ENCODE peak calls at places on chromosomes 5 and 9, in seven cellular contexts. V, F, N, E, A, K and U are unnamed samples. For H3K4me1 and H3K27me3, the result is how much of the 10 kb centered on the place peaks cover.

GRCh38 chr9:14747116-14747515 is 24.6 kb upstream of the CER1 start:
- DNase-seq in E (no peak), V (no peak), F (no peak), A (no peak), N (no peak), K (no peak), U (no peak)

GRCh38 chr5:10565785-10566506 is 2.1 kb downstream of the ANKRD33B start:
- DNase-seq in K (peak), V (no peak), A (no peak), F (no peak), N (no peak), E (no peak), U (no peak)

GRCh38 chr5:179836225-179837019 is 15.7 kb downstream of the SQSTM1 start:
- DNase-seq in A (peak), E (no peak), F (peak), K (peak), N (no peak), V (no peak), U (no peak)

GRCh38 chr9:108184941-108185340 is 670.8 kb downstream of the ACTL7B start:
- DNase-seq in K (no peak), N (no peak), E (no peak), F (no peak), V (no peak), A (peak), U (no peak)

GRCh38 chr5:176533894-176534611 is 3.1 kb downstream of the RNF44 start:
- DNase-seq in N (peak), A (peak), K (peak), E (no peak), V (peak), F (peak), U (no peak)

GRCh38 chr9:92378825-92379535 is 25.4 kb downstream of the OGN start:
- DNase-seq in N (no peak), A (peak), F (no peak), E (no peak), V (no peak), K (no peak), U (no peak)

GRCh38 chr5:101782352-101783087 is 513.6 kb downstream of the SLCO4C1 start:
- DNase-seq in A (no peak), K (no peak), F (no peak), E (no peak), N (no peak), V (no peak), U (no peak)

GRCh38 chr5:15634771-15635347 is 134.9 kb downstream of the FBXL7 start:
- DNase-seq in K (no peak), V (no peak), N (no peak), E (no peak), A (peak), F (no peak), U (no peak)

GRCh38 chr5:72326298-72326649 is 6.1 kb downstream of the PTCD2 start:
- DNase-seq in F (no peak), A (no peak), K (no peak), N (no peak), E (no peak), V (no peak), U (no peak)

GRCh38 chr9:77751341-77752091 is 103.4 kb upstream of the GNA14 start:
- DNase-seq in F (no peak), N (no peak), E (no peak), A (peak), V (peak), K (no peak), U (peak)

GRCh38 chr5:56569051-56569450 is 246.3 kb upstream of the MAP3K1 start:
- DNase-seq in K (no peak), A (no peak), V (no peak), F (no peak), E (no peak), N (no peak), U (peak)

GRCh38 chr9:129514891-129515290 is 106.0 kb downstream of the C9orf50 start:
- DNase-seq in N (no peak), K (no peak), V (no peak), A (no peak), F (no peak), E (no peak), U (no peak)

GRCh38 chr9:27482709-27483108 is 41.4 kb upstream of the IFNK start:
- DNase-seq in N (no peak), E (no peak), V (no peak), A (no peak), F (no peak), K (no peak), U (no peak)

GRCh38 chr9:16726718-16727451 is 143.6 kb downstream of the BNC2 start:
- DNase-seq in F (peak), V (no peak), E (peak), K (peak), A (peak), N (peak), U (peak)

GRCh38 chr5:141484499-141485304 is at the start of gene PCDHGC4:
- DNase-seq in K (peak), F (no peak), N (no peak), E (peak), A (peak), V (no peak), U (no peak)

GRCh38 chr5:98928802-98929122 is at the start of gene CHD1:
- DNase-seq in F (peak), V (peak), E (peak), N (peak), K (peak), A (peak), U (peak)

GRCh38 chr9:88753691-88754367 is 218.9 kb downstream of the NXNL2 start:
- DNase-seq in E (no peak), V (no peak), K (peak), F (no peak), A (no peak), N (no peak), U (no peak)

GRCh38 chr9:80755586-80755985 is 933.8 kb downstream of the TLE1 start:
- DNase-seq in V (no peak), E (no peak), N (no peak), F (no peak), A (no peak), K (no peak), U (no peak)

GRCh38 chr9:130301483-130302286 is 36.1 kb downstream of the HMCN2 start:
- DNase-seq in F (no peak), K (peak), V (no peak), N (peak), E (peak), A (peak), U (no peak)

GRCh38 chr5:98997000-98997399 is 68.2 kb upstream of the CHD1 start:
- DNase-seq in V (peak), A (peak), F (no peak), K (no peak), E (no peak), N (no peak), U (no peak)

GRCh38 chr5:72659726-72660125 is 152.5 kb upstream of the ZNF366 start:
- DNase-seq in A (no peak), K (no peak), F (no peak), V (no peak), N (no peak), E (no peak), U (no peak)

GRCh38 chr9:78857371-78858225 is 560.7 kb downstream of the PSAT1 start:
- DNase-seq in N (no peak), A (peak), V (no peak), F (no peak), E (no peak), K (no peak), U (no peak)

GRCh38 chr9:13281356-13282016 is 2.0 kb upstream of the MPDZ start:
- DNase-seq in E (no peak), F (no peak), V (no peak), N (no peak), A (peak), K (no peak), U (no peak)

GRCh38 chr5:71653119-71653518 is 66.0 kb upstream of the CARTPT start:
- DNase-seq in N (no peak), F (no peak), K (no peak), A (peak), E (no peak), V (no peak), U (no peak)

GRCh38 chr5:95835682-95836405 is 13.3 kb upstream of the GLRX start:
- DNase-seq in E (peak), F (no peak), N (no peak), K (peak), A (no peak), V (no peak), U (no peak)

GRCh38 chr9:22529426-22530199 is 83.0 kb downstream of the DMRTA1 start:
- DNase-seq in A (peak), N (no peak), V (no peak), F (no peak), E (no peak), K (no peak), U (no peak)

GRCh38 chr9:133994359-133995011 is 2.4 kb upstream of the VAV2 start:
- DNase-seq in A (peak), V (peak), E (peak), F (peak), N (peak), K (peak), U (peak)

GRCh38 chr5:92627186-92627585 is 953.8 kb downstream of the NR2F1-AS1 start:
- DNase-seq in A (no peak), V (no peak), N (no peak), F (no peak), E (no peak), K (no peak), U (no peak)

GRCh38 chr5:61824396-61824795 is 481.6 kb upstream of the KIF2A start:
- DNase-seq in A (no peak), E (no peak), V (no peak), F (no peak), N (no peak), K (no peak), U (no peak)

GRCh38 chr5:12022444-12022843 is 118.2 kb upstream of the CTNND2 start:
- DNase-seq in F (no peak), A (no peak), V (no peak), K (no peak), N (no peak), E (no peak), U (no peak)

GRCh38 chr5:175672976-175673648 is 15.2 kb downstream of the HRH2 start:
- DNase-seq in K (peak), F (no peak), A (no peak), N (no peak), E (no peak), V (no peak), U (no peak)

GRCh38 chr5:39891376-39891775 is 466.6 kb upstream of the DAB2 start:
- DNase-seq in E (no peak), A (peak), F (no peak), V (no peak), N (no peak), K (no peak), U (no peak)

GRCh38 chr5:103867857-103868598 is 305.4 kb upstream of the NUDT12 start:
- DNase-seq in V (no peak), N (no peak), F (no peak), E (no peak), K (no peak), A (peak), U (no peak)

GRCh38 chr5:3845249-3845648 is 249.6 kb downstream of the IRX1 start:
- DNase-seq in E (no peak), N (no peak), K (no peak), V (peak), F (no peak), A (peak), U (no peak)

GRCh38 chr9:76213751-76214150 is 180.5 kb downstream of the RFK start:
- DNase-seq in N (no peak), A (peak), E (no peak), K (no peak), F (no peak), V (no peak), U (no peak)

GRCh38 chr9:128027166-128027539 is 40.0 kb downstream of the NAIF1 start:
- DNase-seq in K (no peak), E (no peak), V (no peak), F (no peak), N (no peak), A (no peak), U (no peak)
- H3K4me1 ChIP-seq in K (under half), E (under half), V (under half), F (under half), N (half or more), A (under half), U (under half)

GRCh38 chr5:107554776-107555424 is 115.8 kb downstream of the EFNA5 start:
- DNase-seq in N (no peak), E (no peak), F (no peak), A (no peak), V (no peak), K (no peak), U (no peak)

GRCh38 chr5:107555425-107556090 is 115.2 kb downstream of the EFNA5 start:
- DNase-seq in F (no peak), K (no peak), A (peak), V (no peak), E (no peak), N (no peak), U (peak)

GRCh38 chr5:107557051-107557658 is 113.6 kb downstream of the EFNA5 start:
- DNase-seq in N (peak), A (peak), E (no peak), K (peak), F (no peak), V (no peak), U (peak)

GRCh38 chr5:107558951-107559350 is 111.8 kb downstream of the EFNA5 start:
- DNase-seq in N (no peak), V (no peak), F (no peak), K (no peak), E (no peak), A (no peak), U (no peak)

DNA sequence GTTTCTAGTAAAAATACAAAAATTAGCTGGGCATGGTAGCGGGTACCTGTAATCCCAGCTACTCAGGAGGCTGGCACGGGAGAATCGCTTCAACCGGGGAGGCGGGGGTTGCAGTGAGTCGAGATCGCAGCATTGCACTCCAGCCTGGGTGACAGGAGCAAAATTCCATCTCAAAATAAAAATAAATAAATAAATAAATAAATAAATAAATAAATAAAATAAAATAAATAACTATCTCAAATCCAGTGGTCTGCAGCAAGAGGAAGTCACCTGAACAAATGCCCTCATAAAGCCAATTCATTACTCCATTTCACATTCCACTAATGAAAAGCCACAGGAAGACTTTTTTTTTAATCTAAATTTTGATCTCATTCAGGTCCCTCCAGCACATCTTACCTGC is 114.2 kb downstream of the EFNA5 start:
- DNase-seq in V (no peak), F (no peak), E (no peak), A (no peak), K (no peak), N (no peak), U (no peak)
- H3K27ac ChIP-seq in V (no peak), F (no peak), E (peak), A (no peak), K (peak), N (peak), U (peak)

DNA sequence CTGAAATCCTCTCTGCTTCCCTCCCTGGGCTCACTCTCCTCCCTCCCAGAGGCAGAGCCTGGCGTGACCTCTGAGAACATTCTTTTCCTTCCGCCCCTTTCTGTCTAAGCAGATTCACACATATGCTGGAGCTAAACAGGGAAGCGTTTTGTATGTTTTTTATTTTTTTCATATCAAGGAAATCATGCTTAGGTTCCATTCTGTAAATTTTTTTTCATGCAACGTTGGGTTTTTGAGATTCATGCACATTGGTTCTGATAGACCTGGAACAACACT is 20.2 kb upstream of the BARHL1 start:
- DNase-seq in F (no peak), E (no peak), K (peak), N (no peak), A (no peak), V (no peak), U (no peak)
- H3K27me3 ChIP-seq in F (under half), E (under half), K (under half), N (under half), A (under half), V (under half), U (under half)

DNA sequence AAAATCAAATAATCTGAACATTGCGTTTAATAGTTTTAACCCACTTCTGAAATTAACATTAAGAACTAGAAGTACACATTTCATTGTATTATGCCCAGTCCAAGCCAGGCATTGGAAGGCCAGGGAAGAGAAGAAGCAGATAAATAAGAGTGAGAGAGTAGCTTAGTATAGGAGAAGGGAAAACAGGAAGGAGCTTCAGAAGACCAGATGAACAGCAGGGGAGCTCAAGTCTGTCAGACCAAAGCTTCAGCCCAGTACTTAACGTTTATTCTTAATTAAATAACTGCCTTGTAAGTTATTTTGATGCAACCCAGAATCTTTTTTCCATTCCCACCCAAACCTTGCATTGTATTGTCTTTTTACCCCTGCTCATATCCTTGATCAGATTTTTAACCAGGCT is 11.5 kb upstream of the FAM120AOS start:
- DNase-seq in F (no peak), A (no peak), V (no peak), N (no peak), E (no peak), K (no peak), U (no peak)
- H3K4me1 ChIP-seq in F (under half), A (under half), V (half or more), N (half or more), E (half or more), K (half or more), U (under half)

GRCh38 chr5:170219615-170220014 is 13.2 kb upstream of the C5orf58 start:
- DNase-seq in N (no peak), K (no peak), V (no peak), E (no peak), A (peak), F (no peak), U (peak)
- H3K27ac ChIP-seq in N (no peak), K (no peak), V (no peak), E (no peak), A (no peak), F (no peak), U (no peak)

DNA sequence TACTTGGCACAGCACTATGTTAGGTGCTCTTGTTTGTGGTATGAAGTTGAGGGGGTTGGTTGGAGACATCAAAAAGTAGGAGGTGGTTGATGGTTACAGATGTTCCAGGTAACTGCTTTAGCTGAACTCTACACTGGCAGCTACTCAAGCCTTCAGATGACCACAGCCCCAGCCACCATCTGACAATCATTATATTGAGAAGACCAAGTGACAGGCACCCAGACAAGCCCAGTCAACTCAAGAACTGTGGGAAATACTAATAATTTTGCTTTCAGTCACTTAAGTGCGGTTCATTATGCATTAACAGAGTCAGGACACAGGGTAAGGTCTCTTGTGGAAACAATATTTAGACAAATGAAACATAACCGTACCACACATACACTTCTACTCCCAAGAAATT is 38.9 kb upstream of the SLIT3 start:
- DNase-seq in A (no peak), V (no peak), F (no peak), K (no peak), E (no peak), N (no peak), U (no peak)
- H3K27me3 ChIP-seq in A (under half), V (under half), F (under half), K (under half), E (under half), N (under half), U (under half)

GRCh38 chr9:127176631-127177030 is 54.2 kb upstream of the ANGPTL2 start:
- DNase-seq in N (no peak), A (no peak), K (no peak), F (peak), V (no peak), E (no peak), U (no peak)
- H3K4me1 ChIP-seq in N (under half), A (under half), K (under half), F (under half), V (under half), E (under half), U (under half)

GRCh38 chr9:114928092-114928491 is 2.3 kb downstream of the TNFSF8 start:
- DNase-seq in N (no peak), A (no peak), V (no peak), F (no peak), E (no peak), K (no peak), U (no peak)
- H3K27ac ChIP-seq in N (no peak), A (no peak), V (no peak), F (no peak), E (no peak), K (no peak), U (no peak)